ENCODE peak calls at places on chromosome 17, in seven cellular contexts. B is stimulated activated CD4-positive, alpha-beta T cell treated with anti-CD3 and anti-CD28 coated beads, Interleukin-1b, Interleukin-23, amount 100 ng/mL, for 1 hour; V is NCI-H748 treated with DMSO at 0.1 percent for 48 hours; C is stimulated activated naive CD8-positive, alpha-beta T cell treated with anti-CD3 and anti-CD28 coated beads, Interleukin-15, amount 100 ng/mL, for 72 hours; Z is lung; P is CD8-positive, alpha-beta T cell; A is posterior cingulate gyrus. K is an unnamed sample.

GRCh38 chr17:72123964-72124791 is 3.4 kb downstream of the SOX9 start:
- DNase-seq in B (no peak), V (no peak), C (no peak), Z (no peak), P (no peak), A (peak; percentile 26), K (no peak)

GRCh38 chr17:69605571-69605970 is 191.1 kb downstream of the MAP2K6 start:
- DNase-seq in B (no peak), V (no peak), C (no peak), Z (no peak), P (no peak), A (no peak), K (no peak)

GRCh38 chr17:76384987-76385891 is 830 bp downstream of the SPHK1 start:
- DNase-seq in B (no peak), V (no peak), C (peak; percentile 51), Z (no peak), P (no peak), A (no peak), K (peak; percentile 18)

GRCh38 chr17:27379863-27380533 is 76.2 kb upstream of the KSR1 start:
- DNase-seq in B (no peak), V (peak; percentile 9), C (no peak), Z (peak; percentile 58), P (no peak), A (peak; percentile 66), K (no peak)

GRCh38 chr17:62825182-62825581 is 17.1 kb upstream of the MARCHF10 start:
- DNase-seq in B (no peak), V (no peak), C (no peak), Z (no peak), P (no peak), A (no peak), K (no peak)

GRCh38 chr17:79114455-79115301 is 40.1 kb downstream of the ENGASE start:
- DNase-seq in B (no peak), V (peak; percentile 75), C (no peak), Z (peak; percentile 67), P (no peak), A (peak; percentile 46), K (no peak)

GRCh38 chr17:80698297-80698696 is 153.7 kb downstream of the RPTOR start:
- DNase-seq in B (no peak), V (no peak), C (no peak), Z (no peak), P (no peak), A (no peak), K (no peak)

GRCh38 chr17:66636111-66636510 is 198.8 kb upstream of the CACNG5 start:
- DNase-seq in B (no peak), V (no peak), C (no peak), Z (no peak), P (peak; percentile 5), A (no peak), K (no peak)

GRCh38 chr17:45686250-45686649 is 97.9 kb upstream of the CRHR1 start:
- DNase-seq in B (no peak), V (no peak), C (no peak), Z (no peak), P (no peak), A (no peak), K (no peak)

GRCh38 chr17:57077000-57077399 is 8.0 kb upstream of the AKAP1 start:
- DNase-seq in B (no peak), V (no peak), C (no peak), Z (no peak), P (no peak), A (no peak), K (no peak)

GRCh38 chr17:36671144-36671543 is 69.8 kb downstream of the MRM1 start:
- DNase-seq in B (no peak), V (no peak), C (no peak), Z (no peak), P (no peak), A (no peak), K (no peak)

GRCh38 chr17:17421346-17422216 is 55.2 kb upstream of the MED9 start:
- DNase-seq in B (no peak), V (no peak), C (no peak), Z (no peak), P (no peak), A (no peak), K (no peak)

GRCh38 chr17:36921131-36921851 is 16.0 kb upstream of the LHX1 start:
- DNase-seq in B (no peak), V (no peak), C (peak; percentile 75), Z (no peak), P (no peak), A (no peak), K (no peak)

GRCh38 chr17:2370211-2370589 is 30.7 kb downstream of the MNT start:
- DNase-seq in B (no peak), V (no peak), C (no peak), Z (no peak), P (no peak), A (no peak), K (no peak)

GRCh38 chr17:51372345-51373004 is 112.1 kb downstream of the UTP18 start:
- DNase-seq in B (no peak), V (no peak), C (no peak), Z (peak; percentile 32), P (no peak), A (peak; percentile 77), K (peak; percentile 23)

GRCh38 chr17:15957206-15957605 is 12.3 kb downstream of the ADORA2B start:
- DNase-seq in B (no peak), V (no peak), C (peak; percentile 58), Z (no peak), P (no peak), A (no peak), K (no peak)

GRCh38 chr17:80049986-80050385 is 13.5 kb downstream of the CCDC40 start:
- DNase-seq in B (no peak), V (no peak), C (no peak), Z (no peak), P (no peak), A (no peak), K (no peak)

GRCh38 chr17:9522074-9522473 is 53.5 kb downstream of the STX8 start:
- DNase-seq in B (no peak), V (peak; percentile 28), C (no peak), Z (no peak), P (no peak), A (peak; percentile 21), K (no peak)

GRCh38 chr17:17900615-17901520 is 64.1 kb upstream of the SREBF1 start:
- DNase-seq in B (no peak), V (no peak), C (no peak), Z (peak; percentile 89), P (no peak), A (peak; percentile 49), K (no peak)

GRCh38 chr17:61321344-61321743 is 78.3 kb upstream of the TBX2 start:
- DNase-seq in B (no peak), V (no peak), C (no peak), Z (no peak), P (no peak), A (no peak), K (no peak)

GRCh38 chr17:78226752-78227454 is 4.5 kb upstream of the TMEM235 start:
- DNase-seq in B (no peak), V (no peak), C (no peak), Z (no peak), P (no peak), A (no peak), K (no peak)

GRCh38 chr17:35726609-35727460 is 4.6 kb upstream of the RASL10B start:
- DNase-seq in B (no peak), V (no peak), C (no peak), Z (no peak), P (no peak), A (no peak), K (no peak)

GRCh38 chr17:80455328-80455710 is 21.1 kb downstream of the NPTX1 start:
- DNase-seq in B (no peak), V (no peak), C (no peak), Z (no peak), P (no peak), A (no peak), K (peak; percentile 56)

GRCh38 chr17:69175812-69176517 is 34.3 kb upstream of the ABCA6 start:
- DNase-seq in B (no peak), V (no peak), C (no peak), Z (no peak), P (no peak), A (no peak), K (no peak)